ENCODE peak calls at places on chromosomes 12 and 14, in five cellular contexts. L is testis, T is stomach, K is NB4, Z is heart left ventricle. S is an unnamed sample.

GRCh38 chr12:124053855-124054254 is 80.8 kb downstream of the ZNF664 start:
- DNase-seq in L (peak), T (peak), K (peak), Z (no peak), S (no peak)

GRCh38 chr12:59039005-59039404 is 118.7 kb upstream of the LRIG3 start:
- DNase-seq in L (no peak), T (no peak), K (no peak), Z (no peak), S (no peak)

GRCh38 chr14:78835052-78835451 is 664.9 kb downstream of the NRXN3 start:
- DNase-seq in L (peak), T (no peak), K (no peak), Z (no peak), S (no peak)

GRCh38 chr14:105023791-105024480 is 3.1 kb upstream of the CDCA4 start:
- DNase-seq in L (no peak), T (no peak), K (no peak), Z (no peak), S (peak)

GRCh38 chr12:104546575-104546974 is 89.8 kb downstream of the CHST11 start:
- DNase-seq in L (no peak), T (no peak), K (peak), Z (no peak), S (no peak)

GRCh38 chr12:117486840-117487659 is 125.6 kb upstream of the NOS1 start:
- DNase-seq in L (no peak), T (peak), K (no peak), Z (peak), S (peak)

GRCh38 chr12:94566345-94566744 is 84.0 kb downstream of the TMCC3 start:
- DNase-seq in L (no peak), T (no peak), K (peak), Z (no peak), S (no peak)

GRCh38 chr14:22427771-22428228 is 161.2 kb downstream of the DAD1 start:
- DNase-seq in L (no peak), T (no peak), K (peak), Z (no peak), S (no peak)

GRCh38 chr12:5498081-5498480 is 66.2 kb downstream of the NTF3 start:
- DNase-seq in L (no peak), T (no peak), K (no peak), Z (no peak), S (no peak)

GRCh38 chr12:79524507-79525148 is 166.1 kb downstream of the PAWR start:
- DNase-seq in L (no peak), T (no peak), K (no peak), Z (no peak), S (no peak)

GRCh38 chr14:32329690-32330290 is 692 bp downstream of the AKAP6 start:
- DNase-seq in L (no peak), T (no peak), K (no peak), Z (no peak), S (no peak)

GRCh38 chr12:84508325-84508861 is 404.2 kb downstream of the SLC6A15 start:
- DNase-seq in L (no peak), T (no peak), K (peak), Z (no peak), S (peak)

GRCh38 chr12:22318122-22318737 is 16.3 kb downstream of the ST8SIA1 start:
- DNase-seq in L (no peak), T (no peak), K (peak), Z (no peak), S (no peak)

GRCh38 chr12:132201391-132202120 is 57.3 kb downstream of the NOC4L start:
- DNase-seq in L (no peak), T (no peak), K (no peak), Z (peak), S (no peak)

GRCh38 chr14:21526672-21527319 is 650 bp upstream of the SALL2 start:
- DNase-seq in L (no peak), T (no peak), K (peak), Z (no peak), S (no peak)

GRCh38 chr12:108235231-108235959 is 103.7 kb downstream of the CMKLR1 start:
- DNase-seq in L (no peak), T (no peak), K (no peak), Z (no peak), S (no peak)

GRCh38 chr14:89455412-89455811 is 38.4 kb upstream of the FOXN3 start:
- DNase-seq in L (peak), T (peak), K (no peak), Z (no peak), S (no peak)

GRCh38 chr14:96949594-96949993 is 152.4 kb downstream of the VRK1 start:
- DNase-seq in L (no peak), T (no peak), K (no peak), Z (no peak), S (no peak)

GRCh38 chr14:22333408-22334274 is 255.4 kb downstream of the DAD1 start:
- DNase-seq in L (no peak), T (peak), K (peak), Z (no peak), S (peak)

GRCh38 chr14:94864421-94865195 is 94.7 kb upstream of the GSC start:
- DNase-seq in L (peak), T (no peak), K (no peak), Z (no peak), S (no peak)

GRCh38 chr12:103806807-103807206 is 34.2 kb downstream of the NT5DC3 start:
- DNase-seq in L (no peak), T (no peak), K (peak), Z (no peak), S (no peak)

GRCh38 chr12:92899388-92900001 is 29.6 kb downstream of the EEA1 start:
- DNase-seq in L (peak), T (peak), K (peak), Z (peak), S (peak)

GRCh38 chr12:115444336-115444735 is 760.4 kb upstream of the TBX3 start:
- DNase-seq in L (no peak), T (no peak), K (no peak), Z (no peak), S (no peak)

GRCh38 chr14:28412076-28412475 is 354.5 kb upstream of the FOXG1 start:
- DNase-seq in L (no peak), T (no peak), K (no peak), Z (no peak), S (no peak)

GRCh38 chr12:112198120-112198733 is 72.9 kb downstream of the TRAFD1 start:
- DNase-seq in L (peak), T (peak), K (peak), Z (no peak), S (peak)

GRCh38 chr12:81128930-81129554 is 51.2 kb downstream of the ACSS3 start:
- DNase-seq in L (peak), T (no peak), K (peak), Z (no peak), S (peak)

GRCh38 chr12:109767456-109767855 is 53.8 kb downstream of the FAM222A start:
- DNase-seq in L (no peak), T (no peak), K (no peak), Z (no peak), S (no peak)

GRCh38 chr14:105275267-105275946 is 25.4 kb downstream of the BRF1 start:
- DNase-seq in L (peak), T (no peak), K (no peak), Z (no peak), S (no peak)

GRCh38 chr14:103705158-103705523 is 10.1 kb downstream of the XRCC3 start:
- DNase-seq in L (peak), T (peak), K (no peak), Z (peak), S (no peak)

GRCh38 chr12:83985068-83985467 is 927.5 kb downstream of the SLC6A15 start:
- DNase-seq in L (no peak), T (no peak), K (no peak), Z (no peak), S (no peak)

GRCh38 chr12:93198086-93198485 is 179.6 kb upstream of the NUDT4 start:
- DNase-seq in L (no peak), T (no peak), K (no peak), Z (no peak), S (peak)

GRCh38 chr12:3225154-3225795 is 148.1 kb downstream of the TSPAN9 start:
- DNase-seq in L (no peak), T (no peak), K (peak), Z (peak), S (peak)

GRCh38 chr12:66947119-66947518 is 268.2 kb upstream of the GRIP1 start:
- DNase-seq in L (no peak), T (no peak), K (no peak), Z (no peak), S (no peak)

GRCh38 chr12:106342397-106343212 is 14.9 kb upstream of the POLR3B start:
- DNase-seq in L (peak), T (peak), K (no peak), Z (peak), S (peak)

GRCh38 chr12:47400251-47400650 is 305.6 kb downstream of the RPAP3 start:
- DNase-seq in L (no peak), T (no peak), K (no peak), Z (no peak), S (no peak)

GRCh38 chr14:68894123-68894522 is 85.0 kb downstream of the ACTN1 start:
- DNase-seq in L (no peak), T (no peak), K (no peak), Z (no peak), S (no peak)
- TF ChIP-seq POLR2A in L (no peak), T (no peak), K (no peak), Z (no peak), S (no peak)

DNA sequence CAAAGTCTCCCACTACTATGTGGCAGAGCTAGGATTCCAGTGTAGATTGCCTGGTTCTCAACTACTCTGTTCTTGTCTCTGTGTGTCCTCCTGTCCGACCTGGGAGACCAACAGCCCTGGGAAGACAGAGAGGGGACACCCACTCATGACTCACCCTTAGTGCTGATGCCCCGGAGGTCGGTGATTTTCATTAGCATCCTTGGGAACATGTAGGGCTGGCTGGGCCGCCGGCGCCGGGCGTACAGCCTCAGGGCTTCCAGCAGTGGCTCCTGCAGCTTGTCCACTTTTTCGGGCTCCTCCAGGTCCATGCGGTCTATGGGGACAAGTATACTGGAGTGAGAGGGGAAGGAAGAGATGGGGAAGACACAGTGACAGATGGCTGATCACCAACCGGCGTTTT is 5.9 kb upstream of the ITGB7 start:
- DNase-seq in L (no peak), T (no peak), K (no peak), Z (no peak), S (no peak)
- TF ChIP-seq POLR2A in L (no peak), T (no peak), K (no peak), Z (no peak), S (no peak)

GRCh38 chr14:100348779-100349708 is 25.9 kb downstream of the SLC25A47 start:
- DNase-seq in L (no peak), T (no peak), K (no peak), Z (no peak), S (no peak)
- TF ChIP-seq POLR2A in L (no peak), T (no peak), K (no peak), Z (no peak), S (no peak)

DNA sequence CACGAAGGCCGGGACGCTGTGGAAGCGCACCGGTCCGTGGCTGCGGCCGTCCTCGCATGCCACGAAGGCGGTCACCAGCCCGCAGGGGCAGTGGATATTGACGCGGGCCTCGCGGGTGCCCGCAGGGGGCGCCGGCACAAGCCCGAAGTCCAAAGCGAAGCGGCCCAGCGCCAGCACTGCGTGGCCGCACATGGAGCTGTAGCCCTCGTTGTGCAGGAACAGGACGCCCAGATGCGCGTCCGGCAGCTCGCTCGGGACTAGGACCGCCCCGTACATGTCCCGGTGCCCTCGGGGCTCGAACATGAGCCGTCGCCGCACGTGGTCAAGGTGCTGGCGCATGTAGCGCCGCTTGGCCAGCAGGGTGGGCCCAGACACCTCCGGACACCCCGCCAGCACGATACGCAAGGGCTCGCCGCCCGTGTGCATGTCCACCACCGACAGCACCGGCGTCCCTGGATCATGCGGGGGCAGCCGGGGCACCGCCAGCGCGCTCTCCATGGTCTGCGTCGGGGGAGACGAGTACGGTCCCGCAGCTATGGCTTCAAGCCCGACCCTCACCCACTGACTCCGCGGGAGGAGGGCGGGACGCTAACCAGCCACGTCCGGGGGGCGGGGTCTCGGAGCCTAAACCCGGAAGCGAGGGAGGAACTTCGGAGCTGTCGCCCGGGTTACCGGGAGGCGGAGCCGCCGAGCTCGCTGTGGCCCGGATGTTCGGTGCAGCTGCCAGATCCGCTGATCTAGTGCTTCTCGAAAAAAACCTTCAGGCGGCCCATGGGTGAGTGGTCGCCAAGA is at the start of the genes JKAMP and L3HYPDH:
- DNase-seq in L (peak), T (peak), K (peak), Z (peak), S (peak)
- TF ChIP-seq POLR2A in L (peak), T (no peak), K (peak), Z (no peak), S (peak)

GRCh38 chr12:53378705-53379388 is 1.1 kb upstream of the SP1 start:
- DNase-seq in L (no peak), T (no peak), K (peak), Z (no peak), S (no peak)

GRCh38 chr12:53380104-53380796 is at the start of gene SP1:
- DNase-seq in L (peak), T (peak), K (peak), Z (peak), S (peak)

GRCh38 chr12:53378222-53378621 is 1.8 kb upstream of the SP1 start:
- DNase-seq in L (no peak), T (no peak), K (no peak), Z (no peak), S (no peak)

GRCh38 chr12:53380797-53381738 is 1.1 kb downstream of the SP1 start:
- DNase-seq in L (no peak), T (no peak), K (peak), Z (no peak), S (no peak)

DNA sequence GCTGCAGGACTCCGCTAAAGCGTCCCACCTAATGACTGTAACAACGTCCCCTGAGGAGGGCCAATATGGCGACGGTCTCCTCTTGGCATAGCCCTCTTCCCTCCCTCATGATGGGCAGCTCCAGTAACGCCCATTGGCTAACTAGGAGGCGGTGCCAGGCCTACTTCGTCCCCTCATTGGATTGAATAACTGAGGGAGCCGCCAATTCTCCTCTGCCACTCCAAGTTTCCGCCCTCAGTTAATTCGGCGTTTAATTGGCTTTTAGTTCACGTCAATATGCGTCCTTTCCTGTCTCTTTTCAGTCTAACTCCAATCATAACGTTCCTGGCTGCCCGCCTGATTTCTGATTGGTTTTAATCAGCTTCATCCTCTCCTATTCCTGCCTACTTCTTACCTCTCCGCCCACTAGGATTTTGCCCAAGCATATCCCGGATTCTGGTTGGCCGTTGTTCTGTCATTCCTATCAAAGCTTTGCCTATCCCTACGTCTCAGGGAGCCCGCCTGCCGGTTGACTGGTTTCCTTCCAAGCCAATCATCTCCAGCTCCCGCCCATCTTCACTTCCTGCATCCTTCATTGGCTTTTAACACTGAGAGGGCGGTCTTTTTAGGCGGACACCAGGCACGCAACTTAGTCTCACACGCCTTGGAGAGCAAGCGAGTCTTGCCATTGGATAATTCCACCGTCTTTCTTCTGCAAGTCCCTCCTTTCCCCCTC is 430 bp upstream of the SP1 start:
- DNase-seq in L (peak), T (peak), K (peak), Z (peak), S (peak)
- TF ChIP-seq POLR2A in L (peak), T (no peak), K (peak), Z (peak), S (peak)

GRCh38 chr14:54395284-54395683 is 1.5 kb upstream of the CDKN3 start:
- DNase-seq in L (no peak), T (no peak), K (no peak), Z (no peak), S (no peak)

GRCh38 chr14:54395716-54396115 is 1.1 kb upstream of the CDKN3 start:
- DNase-seq in L (no peak), T (no peak), K (no peak), Z (no peak), S (no peak)

GRCh38 chr14:54396183-54396492 is 669 bp upstream of the CDKN3 start:
- DNase-seq in L (no peak), T (no peak), K (no peak), Z (no peak), S (no peak)

GRCh38 chr14:54398028-54398368 is 1.2 kb downstream of the CDKN3 start:
- DNase-seq in L (no peak), T (no peak), K (no peak), Z (no peak), S (no peak)

GRCh38 chr14:54396493-54397335 is at the start of gene CDKN3:
- DNase-seq in L (peak), T (peak), K (peak), Z (peak), S (peak)
- TF ChIP-seq POLR2A in L (peak), T (no peak), K (peak), Z (no peak), S (peak)

DNA sequence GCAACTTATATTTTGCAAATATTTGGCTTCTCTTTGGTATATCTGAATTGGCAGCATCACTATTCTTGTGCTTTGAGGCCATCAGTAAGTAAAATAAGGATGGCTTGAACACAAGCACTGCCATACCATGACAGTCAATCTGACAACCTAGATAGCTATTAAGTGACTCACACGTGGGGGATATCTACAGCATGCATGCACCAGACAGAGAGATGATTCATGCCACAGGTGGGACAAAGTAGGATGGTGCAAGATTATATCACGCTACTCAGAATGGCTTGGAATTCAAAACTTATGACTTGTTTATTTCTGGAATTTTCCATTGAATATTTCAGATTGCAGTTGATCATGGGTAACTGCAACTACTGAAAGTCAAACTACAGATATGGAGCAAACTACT is 675.6 kb upstream of the MDGA2 start:
- DNase-seq in L (no peak), T (no peak), K (no peak), Z (no peak), S (no peak)
- TF ChIP-seq POLR2A in L (no peak), T (no peak), K (no peak), Z (no peak), S (no peak)

S was measured in H54.